ENCODE peak calls at places on chromosomes 6 and 20, in four cellular contexts. S is pancreas, O is HCT116, Z is GM23248. H is an unnamed sample.

GRCh38 chr6:149094934-149095341 is 222.6 kb upstream of the TAB2 start:
- DNase-seq in S (no peak), O (no peak), Z (peak), H (peak)

GRCh38 chr6:48834706-48835105 is 628.3 kb downstream of the MMUT start:
- DNase-seq in S (no peak), O (no peak), Z (peak), H (peak)

GRCh38 chr6:84618046-84618752 is 146.2 kb downstream of the TBX18 start:
- DNase-seq in S (no peak), O (no peak), Z (peak), H (peak)

GRCh38 chr6:43798688-43799444 is 28.9 kb downstream of the VEGFA start:
- DNase-seq in S (peak), O (peak), Z (peak), H (peak)

GRCh38 chr6:34920097-34920496 is 31.0 kb downstream of the ANKS1A start:
- DNase-seq in S (no peak), O (no peak), Z (no peak), H (no peak)

GRCh38 chr20:34543457-34544056 is 15.0 kb upstream of the MAP1LC3A start:
- DNase-seq in S (no peak), O (no peak), Z (no peak), H (no peak)

GRCh38 chr6:37696220-37696840 is 1.4 kb downstream of the MDGA1 start:
- DNase-seq in S (peak), O (no peak), Z (peak), H (peak)

GRCh38 chr6:113171882-113172281 is 685.3 kb upstream of the MARCKS start:
- DNase-seq in S (no peak), O (no peak), Z (no peak), H (no peak)

GRCh38 chr6:44527961-44528644 is 140.6 kb downstream of the CDC5L start:
- DNase-seq in S (no peak), O (no peak), Z (no peak), H (no peak)

GRCh38 chr20:4835244-4836177 is 113.8 kb downstream of the PRND start:
- DNase-seq in S (no peak), O (no peak), Z (peak), H (peak)

GRCh38 chr6:108435391-108435790 is 125.3 kb upstream of the FOXO3 start:
- DNase-seq in S (no peak), O (no peak), Z (no peak), H (no peak)

GRCh38 chr20:11912013-11912663 is 5.6 kb upstream of the BTBD3 start:
- DNase-seq in S (no peak), O (no peak), Z (peak), H (peak)

GRCh38 chr6:119683022-119683421 is 333.5 kb upstream of the MAN1A1 start:
- DNase-seq in S (no peak), O (no peak), Z (no peak), H (no peak)

GRCh38 chr20:44295995-44296394 is 15.0 kb downstream of the FITM2 start:
- DNase-seq in S (no peak), O (no peak), Z (no peak), H (no peak)

GRCh38 chr6:166929534-166930189 is 26.7 kb downstream of the RNASET2 start:
- DNase-seq in S (no peak), O (no peak), Z (no peak), H (no peak)

GRCh38 chr6:89117285-89118108 is at the start of gene SRSF12:
- DNase-seq in S (peak), O (no peak), Z (peak), H (peak)

GRCh38 chr20:9130407-9130995 is 61.6 kb downstream of the PLCB4 start:
- DNase-seq in S (no peak), O (no peak), Z (no peak), H (peak)

GRCh38 chr6:13248953-13249432 is 79.3 kb downstream of the TBC1D7 start:
- DNase-seq in S (no peak), O (no peak), Z (no peak), H (no peak)

GRCh38 chr6:168033791-168034190 is 36.3 kb downstream of the KIF25 start:
- DNase-seq in S (no peak), O (no peak), Z (no peak), H (no peak)

GRCh38 chr20:57880155-57880648 is 170.4 kb upstream of the PMEPA1 start:
- DNase-seq in S (no peak), O (no peak), Z (peak), H (no peak)

GRCh38 chr6:34664270-34664971 is 32.1 kb downstream of the ILRUN start:
- DNase-seq in S (no peak), O (no peak), Z (peak), H (no peak)

GRCh38 chr20:12946789-12947188 is 62.0 kb upstream of the SPTLC3 start:
- DNase-seq in S (no peak), O (no peak), Z (no peak), H (no peak)

GRCh38 chr6:157273756-157274088 is 49.6 kb downstream of the TMEM242 start:
- DNase-seq in S (no peak), O (peak), Z (peak), H (peak)

GRCh38 chr20:6104493-6105188 is 18.2 kb downstream of the FERMT1 start:
- DNase-seq in S (no peak), O (no peak), Z (peak), H (peak)

GRCh38 chr20:1941226-1941625 is 46.0 kb downstream of the SIRPA start:
- DNase-seq in S (no peak), O (no peak), Z (peak), H (no peak)

GRCh38 chr6:32666420-32667300 is at the start of gene HLA-DQB1:
- DNase-seq in S (no peak), O (peak), Z (peak), H (peak)

GRCh38 chr20:51412333-51412761 is 130.2 kb downstream of the NFATC2 start:
- DNase-seq in S (no peak), O (no peak), Z (peak), H (peak)

GRCh38 chr6:90000864-90001731 is 106.8 kb downstream of the GJA10 start:
- DNase-seq in S (no peak), O (no peak), Z (peak), H (peak)

GRCh38 chr20:31923388-31924271 is 28.2 kb downstream of the PDRG1 start:
- DNase-seq in S (no peak), O (no peak), Z (peak), H (peak)

GRCh38 chr6:157911278-157911677 is 70.4 kb upstream of the SYNJ2 start:
- DNase-seq in S (no peak), O (no peak), Z (no peak), H (no peak)

DNA sequence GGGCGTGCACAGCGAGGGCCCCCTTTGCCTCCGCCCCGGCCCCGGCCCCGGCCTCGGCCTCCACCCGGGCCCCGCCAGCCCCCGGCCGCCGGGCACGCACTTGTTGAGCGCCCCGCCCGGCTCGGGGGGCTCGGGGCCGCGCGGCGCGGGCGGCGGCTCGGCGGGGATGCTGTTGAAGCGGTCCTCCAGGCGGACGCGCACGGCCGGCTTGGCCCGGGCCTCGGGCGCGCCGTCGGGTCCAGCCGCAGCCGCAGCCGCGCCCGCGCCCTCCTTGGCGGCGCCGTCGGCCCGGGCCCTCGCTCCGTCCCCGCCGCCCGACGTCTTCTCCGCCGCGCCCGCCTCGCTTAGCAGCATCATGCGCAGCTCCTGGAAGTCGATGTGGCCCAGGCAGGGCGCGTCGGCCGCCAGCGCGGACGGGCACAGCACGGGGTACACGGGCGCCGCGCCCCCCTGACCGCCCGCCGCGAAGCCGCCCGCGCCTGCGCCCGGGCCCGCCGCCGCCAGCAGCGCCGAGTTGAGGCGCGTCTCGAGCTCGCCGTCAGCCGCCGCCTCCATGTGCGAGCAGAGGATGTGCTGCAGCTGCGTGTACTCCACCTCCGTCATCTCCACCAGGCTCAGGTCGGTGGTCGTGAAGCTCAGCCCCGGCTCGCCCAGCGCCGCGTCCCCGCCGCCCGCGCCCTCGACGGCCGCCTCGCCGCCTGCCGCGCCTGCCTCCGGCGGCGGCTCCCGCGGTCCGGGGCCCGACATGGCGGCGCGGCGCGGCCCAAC is 514 bp downstream of the TCFL5 start:
- DNase-seq in S (peak), O (no peak), Z (peak), H (peak)
- H3K27ac ChIP-seq in S (no peak), O (peak), Z (peak), H (no peak)

GRCh38 chr6:3714768-3715167 is 36.7 kb downstream of the PXDC1 start:
- DNase-seq in S (no peak), O (no peak), Z (no peak), H (no peak)
- H3K4me3 ChIP-seq in S (no peak), O (no peak), Z (no peak), H (no peak)

GRCh38 chr6:134689676-134690447 is 260.0 kb downstream of the ALDH8A1 start:
- DNase-seq in S (no peak), O (no peak), Z (no peak), H (no peak)

GRCh38 chr6:134689177-134689576 is 260.7 kb downstream of the ALDH8A1 start:
- DNase-seq in S (no peak), O (no peak), Z (no peak), H (peak)

GRCh38 chr6:134686071-134686470 is 263.8 kb downstream of the ALDH8A1 start:
- DNase-seq in S (no peak), O (no peak), Z (peak), H (no peak)

GRCh38 chr6:134692008-134692407 is 257.9 kb downstream of the ALDH8A1 start:
- DNase-seq in S (no peak), O (no peak), Z (no peak), H (no peak)

GRCh38 chr6:134691180-134691579 is 258.7 kb downstream of the ALDH8A1 start:
- DNase-seq in S (no peak), O (no peak), Z (no peak), H (no peak)
- H3K27ac ChIP-seq in S (no peak), O (no peak), Z (no peak), H (no peak)

GRCh38 chr6:129673758-129674157 is 36.2 kb downstream of the ARHGAP18 start:
- DNase-seq in S (no peak), O (no peak), Z (no peak), H (no peak)
- H3K4me3 ChIP-seq in S (no peak), O (peak), Z (peak), H (no peak)

GRCh38 chr20:63953764-63954429 is 2.3 kb downstream of the UCKL1 start:
- DNase-seq in S (no peak), O (no peak), Z (peak), H (no peak)
- H3K27ac ChIP-seq in S (no peak), O (peak), Z (peak), H (peak)

GRCh38 chr6:104525677-104526322 is 333.9 kb downstream of the HACE1 start:
- DNase-seq in S (peak), O (peak), Z (peak), H (peak)
- H3K4me3 ChIP-seq in S (no peak), O (no peak), Z (peak), H (no peak)

DNA sequence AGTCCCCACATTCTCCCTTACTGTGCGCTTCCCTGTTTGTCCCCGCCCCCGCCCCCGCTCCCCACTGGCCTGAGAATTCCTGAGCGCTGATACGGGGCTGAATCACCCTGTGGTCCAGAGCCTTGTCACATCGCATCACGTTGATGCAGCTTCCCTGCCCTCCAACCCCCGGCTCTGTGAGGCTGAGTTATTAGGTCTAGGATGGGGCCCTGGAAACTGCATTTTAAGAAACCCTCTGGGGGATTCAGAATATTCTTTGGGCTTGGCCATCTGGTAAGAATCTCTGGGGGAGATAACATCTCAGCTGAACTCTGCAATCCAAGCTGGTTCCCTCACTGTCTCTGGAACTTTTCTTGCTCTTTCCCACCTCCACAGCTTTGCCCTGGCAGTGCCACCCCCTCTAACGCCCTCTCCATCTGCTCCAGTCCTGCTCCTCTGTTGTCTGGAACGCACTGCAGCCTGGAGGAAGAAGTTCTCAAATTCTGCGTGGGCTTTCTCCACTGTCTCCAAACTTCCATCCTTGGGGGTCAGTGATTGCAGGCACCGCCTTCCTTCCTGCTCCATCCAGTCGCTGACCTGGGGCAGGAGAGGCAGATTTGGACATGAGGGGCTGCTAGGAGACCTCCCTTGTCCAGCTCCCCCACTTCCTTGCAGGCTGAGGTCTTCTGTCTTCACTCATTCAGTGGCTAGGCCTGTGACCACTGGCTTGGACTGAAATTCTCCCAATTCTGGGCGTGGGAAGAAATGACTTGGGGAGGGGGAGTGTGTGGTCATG is 42.6 kb downstream of the KIAA1755 start:
- DNase-seq in S (peak), O (peak), Z (peak), H (peak)
- H3K27ac ChIP-seq in S (no peak), O (no peak), Z (peak), H (no peak)